ENCODE peak calls at places on chromosomes 1 and 21, in four cellular contexts. Q is fibroblast of the aortic adventitia, V is body of pancreas, G is ascending aorta. T is an unnamed sample.

GRCh38 chr1:33823830-33824229 is 40.0 kb upstream of the HMGB4 start:
- DNase-seq in Q (no peak), V (no peak), G (no peak), T (no peak)

GRCh38 chr1:29284961-29285560 is 48.7 kb downstream of the PTPRU start:
- DNase-seq in Q (no peak), V (no peak), G (no peak), T (no peak)

GRCh38 chr1:59919742-59920141 is 6.8 kb downstream of the CYP2J2 start:
- DNase-seq in Q (no peak), V (no peak), G (no peak), T (no peak)

GRCh38 chr1:12309783-12310742 is 80.2 kb downstream of the VPS13D start:
- DNase-seq in Q (peak; percentile 71), V (no peak), G (no peak), T (no peak)

GRCh38 chr1:182114627-182115023 is 53.1 kb upstream of the ZNF648 start:
- DNase-seq in Q (no peak), V (no peak), G (no peak), T (no peak)

GRCh38 chr21:37207441-37208009 is 59.6 kb downstream of the VPS26C start:
- DNase-seq in Q (peak; percentile 31), V (peak; percentile 57), G (no peak), T (peak; percentile 66)

GRCh38 chr1:119081267-119081666 is 59.2 kb downstream of the WARS2 start:
- DNase-seq in Q (peak; percentile 82), V (no peak), G (no peak), T (no peak)

GRCh38 chr1:33875857-33876256 is 12.0 kb downstream of the HMGB4 start:
- DNase-seq in Q (peak; percentile 11), V (no peak), G (no peak), T (no peak)

GRCh38 chr1:196393742-196394141 is 214.5 kb downstream of the KCNT2 start:
- DNase-seq in Q (peak; percentile 61), V (peak; percentile 10), G (no peak), T (no peak)

GRCh38 chr1:41393993-41394392 is 32.8 kb downstream of the FOXO6 start:
- DNase-seq in Q (no peak), V (no peak), G (no peak), T (no peak)

GRCh38 chr1:223631367-223631977 is 34.0 kb downstream of the CAPN8 start:
- DNase-seq in Q (no peak), V (no peak), G (no peak), T (no peak)

GRCh38 chr21:33301632-33302002 is 23.2 kb upstream of the IFNAR1 start:
- DNase-seq in Q (no peak), V (no peak), G (no peak), T (no peak)

DNA sequence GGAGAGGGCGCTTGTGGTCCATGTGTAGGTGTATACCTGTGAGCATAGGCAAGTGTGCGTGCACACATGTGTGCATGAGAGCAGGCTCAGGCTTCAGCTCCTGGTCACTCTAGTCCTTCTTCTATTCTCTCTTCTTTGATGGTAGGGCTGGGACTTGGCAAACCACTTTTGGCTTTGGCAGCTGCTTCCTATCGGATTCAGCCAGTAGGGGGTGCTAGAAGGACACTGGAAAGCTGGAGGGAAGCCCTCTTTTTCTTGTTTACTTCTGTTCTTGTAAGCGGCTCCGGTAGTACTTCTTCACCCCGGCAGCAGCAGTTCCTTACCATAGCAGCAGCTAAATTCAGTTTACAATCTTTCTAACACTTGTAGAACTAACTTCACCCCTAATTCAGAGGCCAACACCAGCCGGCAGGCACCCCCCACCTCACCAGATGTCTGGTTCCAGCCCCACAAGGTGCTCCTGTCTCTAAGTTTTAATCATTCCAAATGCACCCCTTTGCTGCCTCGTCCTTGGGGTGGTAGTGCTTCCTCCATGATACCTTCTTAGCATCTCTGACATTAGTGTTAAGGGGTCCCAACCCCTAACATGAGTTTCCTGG is 25.1 kb downstream of the NENF start:
- DNase-seq in Q (peak; percentile 37), V (peak; percentile 38), G (no peak), T (peak; percentile 69)
- TF ChIP-seq CTCF in Q (peak; percentile 45), V (no peak), G (peak; percentile 31), T (peak; percentile 63)

GRCh38 chr1:179954494-179955317 is at the start of gene CEP350:
- DNase-seq in Q (peak; percentile 99), V (peak; percentile 99), G (peak; percentile 91), T (peak; percentile 89)
- TF ChIP-seq CTCF in Q (no peak), V (no peak), G (no peak), T (no peak)

DNA sequence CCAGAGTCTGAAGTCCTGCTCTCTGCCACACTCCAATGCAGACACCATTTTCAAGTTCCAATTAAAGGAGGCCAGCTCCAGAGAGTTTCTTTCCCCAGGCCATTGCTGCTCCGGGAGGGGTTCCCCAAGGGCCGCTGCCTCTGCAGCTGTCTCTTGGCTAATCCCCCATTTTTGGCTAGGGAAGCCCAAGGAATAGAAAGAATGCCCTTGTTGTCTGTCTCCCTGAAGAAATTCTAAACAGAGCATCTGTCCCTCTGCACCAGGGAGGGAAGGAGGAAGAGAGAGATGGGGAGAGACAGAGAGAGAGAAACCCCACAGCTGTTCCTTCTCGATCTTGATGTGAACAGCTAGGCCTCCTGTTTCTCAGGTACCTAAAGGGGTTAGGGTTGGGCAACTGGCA is 12.9 kb downstream of the OPTC start:
- DNase-seq in Q (no peak), V (no peak), G (no peak), T (no peak)
- TF ChIP-seq CTCF in Q (no peak), V (no peak), G (no peak), T (no peak)

DNA sequence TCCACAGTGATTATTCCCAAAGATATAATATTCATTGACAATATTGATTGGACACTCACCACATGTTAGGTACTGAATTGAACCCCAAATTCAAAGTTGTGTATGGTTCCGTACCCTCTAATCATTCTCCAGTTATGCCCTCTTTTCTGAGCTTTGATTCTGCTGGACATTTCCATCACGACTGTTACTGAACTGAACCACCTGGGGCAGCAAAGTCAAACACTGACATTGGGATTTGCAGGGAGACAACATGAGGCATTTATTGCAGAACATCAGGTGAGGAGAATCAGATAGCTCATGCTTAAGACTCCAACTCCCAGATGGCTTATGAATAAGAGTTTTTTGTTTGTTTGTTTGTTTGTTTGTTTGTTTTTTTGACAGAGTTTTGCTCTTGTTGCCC is 420.9 kb downstream of the DISC1 start:
- DNase-seq in Q (no peak), V (no peak), G (no peak), T (no peak)
- TF ChIP-seq CTCF in Q (no peak), V (no peak), G (no peak), T (no peak)

GRCh38 chr21:44549525-44550211 is 1.6 kb downstream of the KRTAP10-2 start:
- DNase-seq in Q (no peak), V (no peak), G (no peak), T (no peak)
- TF ChIP-seq CTCF in Q (no peak), V (no peak), G (no peak), T (no peak)